ENCODE peak calls at places on chromosomes 1 and 21, in seven cellular contexts. Y, E, Z, I, J, U and A are unnamed samples. For H3K36me3, the result is how much of the 10 kb centered on the place peaks cover.

GRCh38 chr1:185292237-185292636 is 24.8 kb downstream of the IVNS1ABP start:
- DNase-seq in Y (no peak), E (no peak), Z (no peak), I (no peak), J (no peak), U (no peak), A (no peak)

GRCh38 chr1:64861611-64862010 is 104.7 kb downstream of the JAK1 start:
- DNase-seq in Y (no peak), E (no peak), Z (peak), I (no peak), J (peak), U (no peak), A (no peak)

GRCh38 chr1:231557898-231558710 is 29.6 kb downstream of the TSNAX start:
- DNase-seq in Y (no peak), E (no peak), Z (peak), I (no peak), J (no peak), U (no peak), A (no peak)

GRCh38 chr1:108852541-108852940 is 4.4 kb downstream of the AKNAD1 start:
- DNase-seq in Y (no peak), E (no peak), Z (no peak), I (no peak), J (no peak), U (no peak), A (no peak)

GRCh38 chr1:56095924-56096655 is 483.3 kb downstream of the PLPP3 start:
- DNase-seq in Y (peak), E (no peak), Z (peak), I (no peak), J (no peak), U (no peak), A (no peak)

GRCh38 chr1:203056516-203056915 is 29.3 kb downstream of the MYOG start:
- DNase-seq in Y (no peak), E (no peak), Z (no peak), I (no peak), J (peak), U (no peak), A (no peak)

GRCh38 chr1:222909586-222909985 is 94.7 kb downstream of the DISP1 start:
- DNase-seq in Y (peak), E (no peak), Z (peak), I (no peak), J (peak), U (no peak), A (no peak)

GRCh38 chr1:18666317-18666920 is 35.8 kb downstream of the PAX7 start:
- DNase-seq in Y (no peak), E (no peak), Z (no peak), I (no peak), J (no peak), U (peak), A (peak)

GRCh38 chr1:167219194-167219593 is 1.5 kb upstream of the POU2F1 start:
- DNase-seq in Y (no peak), E (no peak), Z (no peak), I (no peak), J (no peak), U (no peak), A (no peak)

GRCh38 chr1:228085287-228085926 is 2.9 kb downstream of the ARF1 start:
- DNase-seq in Y (peak), E (no peak), Z (peak), I (no peak), J (peak), U (peak), A (peak)

GRCh38 chr1:46446646-46447498 is 42.8 kb upstream of the DMBX1 start:
- DNase-seq in Y (peak), E (peak), Z (peak), I (peak), J (peak), U (peak), A (peak)

GRCh38 chr1:110235839-110236682 is 25.9 kb downstream of the KCNC4 start:
- DNase-seq in Y (no peak), E (peak), Z (peak), I (peak), J (peak), U (no peak), A (peak)

GRCh38 chr1:1669468-1670440 is 10.9 kb upstream of the CDK11B start:
- DNase-seq in Y (no peak), E (no peak), Z (no peak), I (no peak), J (no peak), U (no peak), A (no peak)

GRCh38 chr1:19442150-19443096 is 42.9 kb downstream of the CAPZB start:
- DNase-seq in Y (no peak), E (no peak), Z (peak), I (no peak), J (no peak), U (no peak), A (no peak)

GRCh38 chr1:107821340-107821739 is 143.6 kb downstream of the VAV3 start:
- DNase-seq in Y (no peak), E (no peak), Z (no peak), I (no peak), J (no peak), U (no peak), A (no peak)

GRCh38 chr1:202208458-202208857 is 14.9 kb downstream of the LGR6 start:
- DNase-seq in Y (no peak), E (no peak), Z (no peak), I (no peak), J (no peak), U (no peak), A (no peak)

GRCh38 chr1:183911285-183911684 is 106.4 kb downstream of the RGL1 start:
- DNase-seq in Y (no peak), E (no peak), Z (no peak), I (no peak), J (no peak), U (no peak), A (no peak)
- H3K36me3 ChIP-seq in Y (half or more), E (under half), Z (under half), I (under half), J (under half), U (under half), A (under half)

DNA sequence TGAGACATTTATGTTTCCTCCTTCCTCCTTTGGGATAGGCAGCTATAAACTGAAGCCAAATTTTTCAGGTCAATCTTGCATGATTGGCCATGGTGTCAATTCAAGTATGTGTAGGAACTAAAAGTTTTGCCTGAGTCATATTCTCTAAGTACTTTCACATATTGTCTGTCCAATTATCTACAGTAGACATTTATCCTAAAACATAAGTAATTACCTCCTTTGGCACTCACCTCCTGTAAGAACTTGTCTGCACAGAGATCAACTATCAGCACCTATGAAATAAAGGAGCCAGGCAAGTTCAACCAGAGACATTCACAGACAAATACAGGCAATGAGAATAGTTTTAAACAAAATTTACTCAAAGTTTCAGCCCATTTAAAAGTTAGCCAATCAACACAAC is 14.2 kb upstream of the BCAS2 start:
- DNase-seq in Y (no peak), E (no peak), Z (no peak), I (no peak), J (no peak), U (no peak), A (no peak)
- H3K36me3 ChIP-seq in Y (half or more), E (under half), Z (under half), I (under half), J (under half), U (under half), A (under half)

DNA sequence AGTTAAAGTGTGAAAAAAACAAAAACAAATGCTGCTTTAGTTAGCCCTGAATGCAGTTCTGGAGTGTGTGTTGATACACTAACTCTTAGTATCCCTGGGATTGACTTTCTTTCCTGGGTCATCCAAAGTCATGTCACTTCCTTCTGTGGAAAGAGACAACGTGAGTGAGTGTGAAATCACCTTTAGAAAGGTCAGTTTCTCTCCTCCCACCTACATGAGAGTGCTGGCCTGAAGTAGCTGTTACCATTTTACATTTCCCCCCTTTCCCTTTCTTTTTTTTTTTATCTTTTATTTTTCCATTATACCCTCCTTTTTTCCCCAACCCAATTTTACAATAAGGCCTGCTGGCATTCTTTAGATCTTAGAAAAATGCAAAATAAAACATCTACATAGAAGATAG is 55.2 kb downstream of the CENPF start:
- DNase-seq in Y (no peak), E (no peak), Z (no peak), I (no peak), J (no peak), U (no peak), A (no peak)
- H3K36me3 ChIP-seq in Y (under half), E (half or more), Z (under half), I (under half), J (under half), U (under half), A (under half)

GRCh38 chr1:21834094-21834493 is 22.0 kb downstream of the LDLRAD2 start:
- DNase-seq in Y (no peak), E (no peak), Z (no peak), I (no peak), J (no peak), U (no peak), A (peak)

GRCh38 chr1:21836010-21836409 is 23.9 kb downstream of the LDLRAD2 start:
- DNase-seq in Y (no peak), E (no peak), Z (no peak), I (no peak), J (no peak), U (no peak), A (no peak)

GRCh38 chr1:21836729-21837128 is 24.7 kb downstream of the LDLRAD2 start:
- DNase-seq in Y (no peak), E (no peak), Z (no peak), I (no peak), J (no peak), U (no peak), A (no peak)

GRCh38 chr1:21833392-21833976 is 21.4 kb downstream of the LDLRAD2 start:
- DNase-seq in Y (no peak), E (no peak), Z (no peak), I (no peak), J (no peak), U (no peak), A (peak)

DNA sequence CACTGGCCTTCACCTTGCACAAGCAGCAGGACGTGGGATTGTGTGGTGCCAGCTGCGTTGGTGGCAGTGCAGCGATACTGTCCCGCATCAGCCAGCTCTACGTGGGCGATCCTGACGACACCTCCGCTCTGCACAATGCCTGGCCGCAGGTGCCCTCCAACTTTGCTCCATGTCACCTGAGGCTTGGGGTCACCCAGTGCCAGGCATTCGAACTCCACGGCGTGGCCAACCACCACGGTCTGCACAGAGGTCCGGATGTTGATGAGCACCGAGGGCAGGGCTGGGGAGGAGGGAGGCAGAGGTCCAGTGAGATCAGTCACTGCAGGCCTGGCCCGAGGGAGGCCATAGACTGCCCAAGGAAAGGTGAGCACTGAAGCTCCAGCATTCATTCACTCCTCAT is 22.6 kb downstream of the LDLRAD2 start:
- DNase-seq in Y (no peak), E (no peak), Z (no peak), I (no peak), J (no peak), U (no peak), A (no peak)
- H3K36me3 ChIP-seq in Y (half or more), E (under half), Z (half or more), I (under half), J (under half), U (under half), A (half or more)

DNA sequence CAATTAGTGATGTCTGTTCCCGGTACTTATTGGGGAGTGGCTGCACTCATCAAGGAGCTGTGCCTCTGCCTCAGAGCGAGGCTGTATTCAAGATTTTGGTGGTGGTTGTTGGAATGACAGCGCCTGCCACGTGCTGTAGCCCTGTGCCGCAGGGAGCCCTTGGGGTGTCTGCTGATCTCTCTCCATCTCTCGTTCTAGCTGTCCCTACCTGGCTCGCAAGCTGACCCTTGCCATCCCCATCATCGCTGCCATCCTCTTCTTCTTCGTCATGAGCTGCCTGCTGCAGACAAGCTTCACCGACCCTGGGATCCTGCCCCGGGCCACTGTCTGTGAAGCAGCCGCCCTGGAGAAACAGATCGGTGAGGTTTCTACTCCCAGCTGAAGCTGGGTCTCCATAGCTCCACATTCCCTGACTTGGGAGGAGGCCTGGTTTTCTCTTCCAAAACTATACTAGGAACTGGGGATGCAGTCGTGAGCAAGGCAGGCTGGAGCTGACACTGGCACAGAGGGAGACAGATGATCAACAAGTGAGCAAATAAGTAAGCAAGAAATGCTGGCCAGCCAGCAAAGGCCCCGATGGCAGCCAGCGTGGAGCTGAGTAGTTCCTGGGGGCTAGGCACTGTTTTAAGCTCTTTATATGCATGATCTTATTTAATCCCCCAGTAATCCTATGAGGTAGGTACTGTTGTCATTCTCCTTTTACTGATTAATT is 5.9 kb downstream of the ZDHHC18 start:
- DNase-seq in Y (no peak), E (no peak), Z (no peak), I (no peak), J (no peak), U (no peak), A (no peak)
- H3K36me3 ChIP-seq in Y (half or more), E (under half), Z (under half), I (under half), J (under half), U (under half), A (under half)

DNA sequence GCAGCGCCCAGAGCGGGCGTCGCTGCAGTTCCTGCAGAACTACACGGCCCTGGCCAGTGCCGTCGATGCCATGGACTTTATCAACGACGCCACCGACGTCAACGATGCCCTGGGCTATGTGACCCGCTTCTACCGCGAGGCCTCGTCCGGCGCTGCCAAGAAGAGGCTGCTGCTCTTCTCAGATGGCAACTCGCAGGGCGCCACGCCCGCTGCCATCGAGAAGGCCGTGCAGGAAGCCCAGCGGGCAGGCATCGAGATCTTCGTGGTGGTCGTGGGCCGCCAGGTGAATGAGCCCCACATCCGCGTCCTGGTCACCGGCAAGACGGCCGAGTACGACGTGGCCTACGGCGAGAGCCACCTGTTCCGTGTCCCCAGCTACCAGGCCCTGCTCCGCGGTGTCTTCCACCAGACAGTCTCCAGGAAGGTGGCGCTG is 22.0 kb downstream of the COL6A1 start:
- DNase-seq in Y (no peak), E (no peak), Z (no peak), I (no peak), J (no peak), U (peak), A (no peak)
- H3K36me3 ChIP-seq in Y (under half), E (under half), Z (half or more), I (under half), J (under half), U (under half), A (under half)